ENCODE peak calls at places on chromosomes 11 and 22, in seven cellular contexts. L, J, V, S, H, T and Q are unnamed samples.

GRCh38 chr11:85414175-85414574 is 213.0 kb downstream of the DLG2 start:
- DNase-seq in V (no peak), L (no peak), T (no peak), J (no peak), H (no peak), S (no peak), Q (no peak)

GRCh38 chr11:13008625-13009475 is at the start of gene RASSF10:
- DNase-seq in H (peak; percentile 70), S (peak; percentile 89), L (peak; percentile 22), T (no peak), V (no peak), J (peak; percentile 94), Q (no peak)

GRCh38 chr22:50146440-50147228 is 23.9 kb upstream of the PANX2 start:
- DNase-seq in V (peak; percentile 55), H (peak; percentile 77), J (peak; percentile 68), S (peak; percentile 72), L (peak; percentile 61), T (peak; percentile 40), Q (peak; percentile 80)

GRCh38 chr11:5123802-5124521 is 14.2 kb downstream of the OR52A5 start:
- DNase-seq in S (peak; percentile 68), L (peak; percentile 68), J (peak; percentile 58), T (peak; percentile 40), H (peak; percentile 49), V (peak; percentile 93), Q (peak; percentile 75)

GRCh38 chr11:83002047-83002446 is 69.7 kb downstream of the RAB30 start:
- DNase-seq in V (no peak), J (no peak), H (no peak), S (no peak), L (no peak), T (no peak), Q (no peak)

GRCh38 chr11:132704796-132705375 is 827.4 kb downstream of the OPCML start:
- DNase-seq in V (no peak), L (no peak), H (no peak), T (no peak), J (peak; percentile 32), S (no peak), Q (no peak)

GRCh38 chr22:42357221-42357620 is 75.0 kb downstream of the NFAM1 start:
- DNase-seq in L (no peak), J (no peak), T (no peak), S (no peak), V (no peak), H (no peak), Q (no peak)

GRCh38 chr11:6354651-6355485 is 34.6 kb upstream of the CAVIN3 start:
- DNase-seq in V (no peak), H (no peak), L (no peak), S (no peak), J (no peak), T (no peak), Q (no peak)

GRCh38 chr11:94806436-94806835 is 38.3 kb downstream of the AMOTL1 start:
- DNase-seq in V (no peak), J (no peak), S (no peak), T (no peak), H (no peak), L (no peak), Q (no peak)

GRCh38 chr11:1852885-1853284 is at the start of gene LSP1:
- DNase-seq in T (no peak), H (no peak), S (no peak), J (peak; percentile 57), L (no peak), V (no peak), Q (peak; percentile 94)

GRCh38 chr11:113137735-113138529 is 176.5 kb upstream of the TTC12 start:
- DNase-seq in L (no peak), V (no peak), J (no peak), T (no peak), S (no peak), H (no peak), Q (no peak)

GRCh38 chr22:17751596-17751995 is 22.7 kb downstream of the BID start:
- DNase-seq in V (no peak), T (no peak), L (no peak), J (no peak), S (no peak), H (no peak), Q (no peak)

GRCh38 chr11:118194835-118195627 is 18.6 kb upstream of the SCN2B start:
- DNase-seq in V (no peak), L (peak; percentile 92), J (peak; percentile 94), S (peak; percentile 68), T (peak; percentile 48), H (peak; percentile 71), Q (no peak)

GRCh38 chr22:49197986-49198704 is 629.5 kb downstream of the BRD1 start:
- DNase-seq in V (no peak), T (no peak), J (no peak), S (no peak), L (no peak), H (no peak), Q (no peak)

GRCh38 chr22:32478994-32479393 is 4.4 kb downstream of the FBXO7 start:
- DNase-seq in S (no peak), J (no peak), H (no peak), V (no peak), L (no peak), T (no peak), Q (no peak)

DNA sequence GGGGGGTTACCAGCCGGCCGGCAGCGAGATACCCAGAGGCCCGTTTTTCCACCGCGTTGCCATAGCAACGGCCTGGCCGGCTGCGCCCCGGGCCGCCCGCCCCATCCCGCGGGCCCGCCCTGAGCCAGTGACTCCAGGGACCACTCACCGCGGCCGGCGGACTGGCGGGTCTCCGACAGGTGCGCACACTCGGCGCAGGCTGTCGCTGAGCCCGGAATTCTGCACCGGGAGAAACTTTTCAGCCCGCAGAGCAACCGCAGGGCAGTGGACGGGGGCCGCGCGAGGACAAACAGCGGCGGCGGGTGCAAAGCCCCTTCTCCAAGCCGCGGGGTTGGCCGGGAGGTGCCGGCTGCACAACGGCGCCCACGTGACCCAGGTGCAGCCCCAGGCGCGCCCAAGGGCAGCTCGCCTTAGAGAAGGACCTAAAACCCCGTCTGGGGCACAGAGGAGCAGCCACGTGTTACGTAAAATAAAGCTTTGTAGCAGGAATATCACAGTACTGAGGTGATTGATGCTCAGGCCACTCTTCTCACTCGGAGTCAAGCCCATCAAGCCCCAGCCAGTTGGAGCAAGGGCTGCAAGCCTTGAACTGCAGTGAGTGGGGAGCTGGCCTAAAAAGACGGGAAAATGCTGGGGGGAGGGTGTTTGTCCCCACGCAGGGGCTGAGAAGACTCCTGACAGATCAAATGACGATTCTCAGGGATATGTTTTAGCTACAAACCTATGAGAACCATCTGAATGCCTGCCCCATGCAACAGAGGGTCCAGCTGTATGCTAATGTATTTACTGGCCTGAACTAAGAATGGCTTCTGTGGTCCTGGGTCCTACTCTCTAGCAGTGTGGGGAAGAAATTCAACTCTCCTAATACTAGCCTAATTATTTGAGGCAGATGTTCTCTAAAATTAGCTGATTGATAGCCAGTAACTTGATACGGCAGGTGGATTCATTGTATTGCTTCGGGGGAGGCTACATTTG is at the start of gene STK33:
- DNase-seq in L (peak; percentile 69), V (peak; percentile 10), J (peak; percentile 66), S (peak; percentile 50), H (peak; percentile 72), T (no peak), Q (no peak)
- TF ChIP-seq POLR2A in L (no peak), V (no peak), J (no peak), S (peak; percentile 21), H (no peak), T (no peak), Q (no peak)

GRCh38 chr11:16114978-16115871 is 241.1 kb downstream of the SOX6 start:
- DNase-seq in V (no peak), S (no peak), H (no peak), J (no peak), L (no peak), T (no peak), Q (no peak)

GRCh38 chr11:16110862-16111261 is 245.5 kb downstream of the SOX6 start:
- DNase-seq in J (no peak), H (no peak), T (no peak), S (no peak), L (no peak), V (no peak), Q (no peak)

GRCh38 chr11:16114451-16114850 is 241.9 kb downstream of the SOX6 start:
- DNase-seq in V (no peak), T (no peak), S (no peak), H (no peak), J (no peak), L (no peak), Q (no peak)

GRCh38 chr11:16111690-16112089 is 244.7 kb downstream of the SOX6 start:
- DNase-seq in J (no peak), H (no peak), V (no peak), L (no peak), S (no peak), T (no peak), Q (no peak)
- TF ChIP-seq POLR2A in J (no peak), H (no peak), V (no peak), L (no peak), S (no peak), T (no peak), Q (no peak)

DNA sequence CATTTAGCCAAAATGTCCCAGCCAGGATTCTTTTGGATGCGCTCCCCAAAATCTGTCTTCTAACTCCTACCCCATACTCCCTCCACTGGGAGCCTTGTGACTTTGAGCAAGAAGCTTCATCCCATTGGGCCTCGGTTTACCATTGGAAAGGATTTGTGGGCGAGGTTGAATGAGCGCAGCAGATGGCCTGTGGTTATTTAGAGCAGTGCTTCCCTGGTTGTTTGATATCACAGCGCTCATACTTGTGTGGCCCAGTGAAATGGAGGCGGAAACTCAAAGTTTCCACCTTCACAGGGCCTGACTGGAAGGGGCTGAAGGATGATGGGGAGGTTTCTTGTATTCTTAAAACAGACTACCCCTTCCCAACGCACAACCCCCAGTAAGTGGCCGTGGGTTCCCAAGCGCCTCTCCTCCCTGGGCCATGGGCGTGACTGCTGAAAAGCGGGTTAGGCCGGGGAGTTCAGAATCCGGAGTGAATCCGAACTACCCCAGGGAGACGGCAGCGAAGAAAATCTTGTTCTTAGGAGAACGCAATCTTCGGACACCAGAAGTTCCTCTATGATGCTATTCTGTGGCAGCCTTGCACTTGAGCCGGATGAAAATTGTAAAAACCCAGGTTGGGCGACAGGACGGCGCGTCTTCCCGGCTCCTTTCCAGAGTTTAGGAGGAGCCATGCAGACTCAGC is 1.2 kb upstream of the ATF4 start:
- DNase-seq in V (peak; percentile 82), T (no peak), J (no peak), H (no peak), S (no peak), L (peak; percentile 39), Q (no peak)
- TF ChIP-seq POLR2A in V (no peak), T (no peak), J (no peak), H (no peak), S (no peak), L (no peak), Q (no peak)

GRCh38 chr22:21961886-21962654 is 9.4 kb upstream of the PPM1F start:
- DNase-seq in S (peak; percentile 28), T (no peak), J (peak; percentile 69), V (no peak), H (no peak), L (no peak), Q (no peak)

GRCh38 chr22:21960200-21961126 is 7.8 kb upstream of the PPM1F start:
- DNase-seq in S (no peak), H (no peak), J (no peak), L (no peak), T (no peak), V (no peak), Q (no peak)

GRCh38 chr22:21961127-21961867 is 8.6 kb upstream of the PPM1F start:
- DNase-seq in H (no peak), J (no peak), V (no peak), T (no peak), S (no peak), L (no peak), Q (no peak)

GRCh38 chr22:21958360-21959273 is 6.0 kb upstream of the PPM1F start:
- DNase-seq in L (no peak), T (no peak), J (no peak), H (peak; percentile 21), V (no peak), S (no peak), Q (no peak)

GRCh38 chr22:21959274-21960074 is 6.8 kb upstream of the PPM1F start:
- DNase-seq in H (peak; percentile 61), V (no peak), L (no peak), S (no peak), T (no peak), J (no peak), Q (peak; percentile 16)
- TF ChIP-seq POLR2A in H (no peak), V (no peak), L (no peak), S (no peak), T (no peak), J (no peak), Q (no peak)